ENCODE peak calls at places on chromosomes 5 and 9, in seven cellular contexts. Y, W, J, V, T, A and F are unnamed samples.

GRCh38 chr9:130039504-130040147 is 3.4 kb downstream of the FNBP1 start:
- DNase-seq in T (no peak), V (no peak), W (no peak), J (no peak), Y (no peak), A (no peak), F (no peak)

GRCh38 chr9:136140046-136140445 is 21.4 kb upstream of the TMEM250 start:
- DNase-seq in T (no peak), W (no peak), V (no peak), Y (no peak), A (no peak), J (no peak), F (no peak)

GRCh38 chr5:169716287-169716686 is 79.2 kb downstream of the DOCK2 start:
- DNase-seq in V (no peak), J (no peak), W (no peak), A (no peak), Y (no peak), T (no peak), F (no peak)

GRCh38 chr5:60161340-60161934 is 267.9 kb upstream of the PDE4D start:
- DNase-seq in Y (no peak), T (no peak), J (no peak), W (no peak), A (no peak), V (no peak), F (no peak)

GRCh38 chr9:134455010-134455409 is 128.8 kb downstream of the RXRA start:
- DNase-seq in W (peak; percentile 49), J (no peak), A (no peak), T (no peak), V (no peak), Y (no peak), F (no peak)

GRCh38 chr5:180283026-180283615 is 8.8 kb downstream of the MAPK9 start:
- DNase-seq in J (no peak), A (no peak), Y (no peak), W (no peak), V (no peak), T (no peak), F (no peak)

GRCh38 chr5:79806741-79807140 is 117.1 kb downstream of the CMYA5 start:
- DNase-seq in J (no peak), T (no peak), W (no peak), V (no peak), A (no peak), Y (peak; percentile 34), F (no peak)

GRCh38 chr5:77087484-77088291 is 603 bp upstream of the ZBED3 start:
- DNase-seq in A (no peak), Y (peak; percentile 45), T (peak; percentile 27), J (peak; percentile 86), W (peak; percentile 81), V (peak; percentile 78), F (no peak)

GRCh38 chr9:87569008-87569908 is 71.6 kb downstream of the DAPK1 start:
- DNase-seq in J (no peak), V (no peak), A (no peak), T (no peak), W (no peak), Y (no peak), F (no peak)

GRCh38 chr5:96324708-96325107 is 108.3 kb downstream of the PCSK1 start:
- DNase-seq in A (no peak), T (no peak), Y (no peak), W (no peak), J (no peak), V (no peak), F (no peak)

GRCh38 chr5:61790678-61791077 is 458.6 kb downstream of the ZSWIM6 start:
- DNase-seq in T (no peak), W (no peak), V (no peak), J (no peak), Y (no peak), A (no peak), F (no peak)

GRCh38 chr9:73023025-73023541 is 70.2 kb upstream of the ALDH1A1 start:
- DNase-seq in T (peak; percentile 21), Y (peak; percentile 35), W (no peak), J (no peak), A (no peak), V (no peak), F (peak; percentile 2)

GRCh38 chr5:147403659-147404640 is 105.9 kb downstream of the DPYSL3 start:
- DNase-seq in J (no peak), W (peak; percentile 73), T (peak; percentile 40), Y (peak; percentile 85), V (no peak), A (peak; percentile 81), F (no peak)

GRCh38 chr9:94692601-94693000 is 33.9 kb upstream of the AOPEP start:
- DNase-seq in J (no peak), W (no peak), V (no peak), T (no peak), Y (no peak), A (no peak), F (no peak)

GRCh38 chr9:116124472-116125040 is 29.0 kb upstream of the PAPPA start:
- DNase-seq in V (no peak), Y (no peak), J (no peak), T (no peak), W (no peak), A (no peak), F (no peak)

GRCh38 chr5:42879267-42879666 is 67.6 kb upstream of the SELENOP start:
- DNase-seq in A (no peak), J (no peak), W (no peak), V (no peak), Y (no peak), T (no peak), F (no peak)

GRCh38 chr5:158436271-158437065 is 577.5 kb upstream of the CLINT1 start:
- DNase-seq in V (no peak), W (no peak), Y (no peak), J (no peak), A (no peak), T (no peak), F (no peak)

GRCh38 chr9:91572044-91572443 is 148.4 kb upstream of the NFIL3 start:
- DNase-seq in V (no peak), T (no peak), A (no peak), J (no peak), Y (no peak), W (no peak), F (no peak)

DNA sequence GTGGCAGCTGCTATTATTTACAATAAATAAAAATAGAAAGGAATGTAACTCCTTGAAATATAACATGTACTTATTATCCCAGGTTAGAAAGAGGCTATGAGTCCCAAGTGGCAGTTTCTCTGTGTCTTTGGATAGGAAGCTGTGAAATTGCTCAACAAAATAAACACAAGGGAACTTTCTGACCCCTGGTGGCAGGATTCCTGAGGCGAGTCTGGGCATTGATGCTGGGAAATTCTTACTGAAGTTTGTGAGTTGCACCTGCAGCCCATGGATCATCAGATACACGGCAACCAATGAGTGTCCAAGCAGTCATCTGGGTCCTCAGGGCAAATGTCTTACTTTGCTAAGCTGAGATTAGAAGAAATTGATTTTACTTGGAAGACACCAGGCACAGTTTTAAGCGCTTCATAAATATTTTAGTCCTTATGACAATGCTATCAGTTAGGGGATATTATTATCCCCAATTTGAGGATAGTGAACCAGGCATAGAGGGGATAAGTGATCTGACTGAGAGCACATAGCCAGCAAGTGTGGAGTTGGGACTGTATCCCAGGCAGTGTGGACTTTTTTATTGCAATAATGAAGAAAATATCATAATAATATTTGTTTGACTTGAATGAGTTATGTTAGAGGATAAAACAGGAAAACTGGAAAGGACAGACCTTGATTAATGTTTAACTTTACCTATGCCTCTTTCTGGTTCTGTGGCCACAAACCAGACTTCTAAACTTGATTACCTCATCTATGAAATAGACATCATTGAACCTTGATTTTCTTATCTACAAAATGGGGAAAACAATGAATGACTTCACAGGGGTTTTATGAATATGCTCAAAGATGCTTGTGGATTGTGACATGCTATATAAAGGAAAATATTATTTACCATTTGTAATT is 265.5 kb upstream of the ADAMTSL1 start:
- DNase-seq in J (peak; percentile 56), W (no peak), Y (no peak), V (no peak), A (no peak), T (no peak), F (no peak)
- TF ChIP-seq CTCF in J (peak; percentile 49), W (peak; percentile 36), Y (peak; percentile 56), V (peak; percentile 57), A (peak; percentile 66), T (peak; percentile 53), F (no peak)

DNA sequence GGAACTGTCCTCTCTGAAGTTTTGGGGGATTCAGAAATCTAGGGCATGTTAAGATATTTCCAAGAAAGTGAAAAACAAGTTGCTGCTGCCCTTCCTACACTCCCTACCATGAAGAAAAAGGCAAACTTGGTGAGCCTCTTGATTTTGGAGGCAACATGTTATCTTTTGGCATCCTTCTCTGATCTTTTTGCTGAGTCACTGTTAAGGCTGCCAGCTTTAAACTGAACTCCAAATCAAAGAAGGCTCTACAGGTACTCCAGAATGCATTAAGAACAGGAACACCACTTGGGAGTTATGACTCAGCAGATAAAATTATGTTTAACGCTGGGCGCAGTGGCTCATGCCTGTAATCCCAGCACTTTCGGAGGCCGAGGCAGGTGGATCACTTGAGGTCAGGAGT is 24.0 kb downstream of the PCDHB15 start:
- DNase-seq in A (no peak), W (no peak), T (no peak), J (no peak), V (no peak), Y (no peak), F (no peak)
- H3K9me3 ChIP-seq in A (peaks cover 97% of the 10 kb centered on the region), W (no peaks in the 10 kb centered on the region), T (peaks cover 100% of the 10 kb centered on the region), J (peaks cover 95% of the 10 kb centered on the region), V (peaks cover 100% of the 10 kb centered on the region), Y (peaks cover 100% of the 10 kb centered on the region), F (peaks cover 96% of the 10 kb centered on the region)

DNA sequence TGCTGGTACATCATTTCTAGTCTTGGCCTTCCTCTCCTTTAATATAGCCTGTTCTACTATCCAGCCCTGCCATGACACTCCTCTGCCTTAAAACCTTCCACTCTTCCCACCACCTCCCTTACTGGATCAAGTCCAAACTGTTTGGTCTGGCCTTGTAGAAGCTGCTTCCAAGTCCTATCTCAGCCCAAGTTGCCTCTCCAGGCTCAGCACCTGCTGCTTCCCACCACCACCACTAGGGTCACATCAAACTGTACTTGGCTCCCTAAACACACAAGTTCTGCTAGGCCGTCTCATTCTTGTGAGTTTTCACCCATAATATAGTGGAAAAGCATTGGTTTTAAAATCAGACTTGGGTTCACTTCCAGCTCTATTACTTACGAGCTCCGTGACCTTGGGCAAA is 1.4 kb downstream of the NDUFA8 start:
- DNase-seq in W (no peak), J (no peak), A (no peak), V (no peak), T (no peak), Y (peak; percentile 59), F (peak; percentile 10)
- TF ChIP-seq CTCF in W (peak; percentile 17), J (peak; percentile 39), A (peak; percentile 15), V (peak; percentile 22), T (peak; percentile 46), Y (peak; percentile 60), F (no peak)

GRCh38 chr5:29054694-29055093 is 2016.3 kb upstream of the CDH9 start:
- DNase-seq in W (no peak), V (no peak), A (no peak), T (no peak), J (no peak), Y (no peak), F (no peak)

GRCh38 chr5:29051509-29051908 is 2013.1 kb upstream of the CDH9 start:
- DNase-seq in W (no peak), A (no peak), T (no peak), J (no peak), Y (no peak), V (no peak), F (no peak)

DNA sequence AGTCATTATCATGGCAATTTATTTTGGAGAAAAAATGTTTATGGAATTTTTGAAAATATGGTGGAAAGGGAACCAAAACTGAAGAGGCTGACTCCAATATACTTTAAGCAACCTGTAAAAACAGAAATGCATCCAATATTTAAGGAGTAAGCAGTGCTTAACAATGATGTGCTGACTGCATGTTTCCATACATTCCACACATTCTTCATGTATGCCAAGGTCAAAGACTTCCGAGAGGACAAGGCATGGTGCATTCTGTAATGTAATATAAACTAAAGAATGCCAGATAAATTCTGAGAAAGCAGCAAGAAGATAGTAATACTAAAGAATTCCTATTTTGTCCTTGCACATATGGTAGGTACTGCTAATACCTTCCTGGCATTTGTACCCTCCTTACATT is 2015.9 kb upstream of the CDH9 start:
- DNase-seq in Y (no peak), T (no peak), W (no peak), V (no peak), A (no peak), J (no peak), F (no peak)
- H3K9me3 ChIP-seq in Y (no peaks in the 10 kb centered on the region), T (peaks cover 4% of the 10 kb centered on the region), W (no peaks in the 10 kb centered on the region), V (no peaks in the 10 kb centered on the region), A (no peaks in the 10 kb centered on the region), J (no peaks in the 10 kb centered on the region), F (no peaks in the 10 kb centered on the region)